ENCODE peak calls at places on chromosomes 16 and 17, in four cellular contexts. P is body of pancreas, N is Peyer's patch, O is adrenal gland. D is an unnamed sample.

GRCh38 chr16:86512301-86512859 is 2.1 kb downstream of the FOXF1 start:
- DNase-seq in P (no peak), N (no peak), O (no peak), D (no peak)

GRCh38 chr17:6930754-6931153 is 65.1 kb upstream of the ALOX12 start:
- DNase-seq in P (no peak), N (no peak), O (no peak), D (no peak)

GRCh38 chr16:29962344-29962994 is 590 bp downstream of the TMEM219 start:
- DNase-seq in P (no peak), N (no peak), O (no peak), D (no peak)

GRCh38 chr16:52553322-52553721 is 6.4 kb upstream of the TOX3 start:
- DNase-seq in P (no peak), N (no peak), O (no peak), D (no peak)

GRCh38 chr17:954431-955164 is 25.0 kb downstream of the NXN start:
- DNase-seq in P (no peak), N (no peak), O (no peak), D (no peak)

GRCh38 chr17:37043201-37043600 is 94.4 kb downstream of the AATF start:
- DNase-seq in P (no peak), N (no peak), O (no peak), D (no peak)

GRCh38 chr16:12287796-12288536 is 311.4 kb downstream of the SNX29 start:
- DNase-seq in P (no peak), N (no peak), O (no peak), D (no peak)

GRCh38 chr16:24309222-24309905 is 53.2 kb downstream of the CACNG3 start:
- DNase-seq in P (peak), N (no peak), O (peak), D (no peak)

GRCh38 chr17:43171761-43172487 is 910 bp downstream of the NBR1 start:
- DNase-seq in P (peak), N (peak), O (peak), D (no peak)

GRCh38 chr16:66135376-66135775 is 231.1 kb upstream of the CDH5 start:
- DNase-seq in P (peak), N (peak), O (peak), D (no peak)

GRCh38 chr17:42421479-42422332 is 1.4 kb downstream of the CAVIN1 start:
- DNase-seq in P (no peak), N (peak), O (peak), D (peak)

GRCh38 chr16:86777098-86777946 is 199.0 kb downstream of the FOXL1 start:
- DNase-seq in P (no peak), N (peak), O (no peak), D (no peak)

GRCh38 chr16:51408357-51408756 is 257.3 kb upstream of the SALL1 start:
- DNase-seq in P (peak), N (no peak), O (no peak), D (no peak)

GRCh38 chr16:19138601-19139000 is 24.8 kb downstream of the ITPRIPL2 start:
- DNase-seq in P (peak), N (peak), O (peak), D (no peak)

GRCh38 chr16:1206326-1206725 is 18.7 kb downstream of the TPSG1 start:
- DNase-seq in P (no peak), N (no peak), O (no peak), D (no peak)

GRCh38 chr17:43528988-43529814 is 16.9 kb downstream of the ETV4 start:
- DNase-seq in P (no peak), N (no peak), O (no peak), D (peak)

GRCh38 chr17:27460196-27460725 is 4.0 kb downstream of the KSR1 start:
- DNase-seq in P (peak), N (no peak), O (peak), D (no peak)

GRCh38 chr17:16486373-16487250 is 5.4 kb downstream of the LRRC75A start:
- DNase-seq in P (peak), N (peak), O (peak), D (no peak)

GRCh38 chr17:4896332-4897197 is 2.8 kb upstream of the C17orf107 start:
- DNase-seq in P (no peak), N (no peak), O (no peak), D (no peak)

GRCh38 chr16:53872248-53873221 is 168.6 kb downstream of the FTO start:
- DNase-seq in P (no peak), N (no peak), O (no peak), D (no peak)

GRCh38 chr16:66120656-66121055 is 245.8 kb upstream of the CDH5 start:
- DNase-seq in P (no peak), N (no peak), O (no peak), D (no peak)

GRCh38 chr17:76353599-76354316 is at the start of gene PRPSAP1:
- DNase-seq in P (peak), N (peak), O (peak), D (peak)

GRCh38 chr17:28704219-28704858 is 7.3 kb downstream of the PROCA1 start:
- DNase-seq in P (no peak), N (no peak), O (no peak), D (no peak)

GRCh38 chr16:85955566-85955965 is 56.6 kb downstream of the IRF8 start:
- DNase-seq in P (no peak), N (no peak), O (no peak), D (no peak)

GRCh38 chr17:62673614-62674362 is 46.3 kb downstream of the MRC2 start:
- DNase-seq in P (no peak), N (no peak), O (no peak), D (peak)

GRCh38 chr17:78940708-78941107 is 15.5 kb upstream of the TIMP2 start:
- DNase-seq in P (no peak), N (no peak), O (no peak), D (no peak)

GRCh38 chr17:80852476-80853015 is 139.1 kb upstream of the CHMP6 start:
- DNase-seq in P (no peak), N (no peak), O (no peak), D (peak)

GRCh38 chr17:77323413-77324171 is 182.8 kb downstream of the SEC14L1 start:
- DNase-seq in P (no peak), N (peak), O (peak), D (peak)

GRCh38 chr17:58529275-58529674 is 14.8 kb upstream of the MTMR4 start:
- DNase-seq in P (no peak), N (no peak), O (peak), D (no peak)

GRCh38 chr16:83727751-83728352 is 79.9 kb upstream of the HSBP1 start:
- DNase-seq in P (no peak), N (no peak), O (no peak), D (no peak)

GRCh38 chr16:22122239-22122638 is 29.9 kb downstream of the VWA3A start:
- DNase-seq in P (no peak), N (no peak), O (no peak), D (no peak)

GRCh38 chr17:73324711-73325526 is 13.1 kb upstream of the CDC42EP4 start:
- DNase-seq in P (no peak), N (no peak), O (no peak), D (no peak)

GRCh38 chr17:42111901-42112551 is 488 bp downstream of the DHX58 start:
- DNase-seq in P (peak), N (peak), O (peak), D (peak)

GRCh38 chr16:19118938-19119431 is 5.2 kb downstream of the ITPRIPL2 start:
- DNase-seq in P (no peak), N (peak), O (peak), D (no peak)

GRCh38 chr17:31548709-31549108 is 157.2 kb downstream of the RAB11FIP4 start:
- DNase-seq in P (no peak), N (no peak), O (no peak), D (peak)

GRCh38 chr17:69597898-69598692 is 183.6 kb downstream of the MAP2K6 start:
- DNase-seq in P (no peak), N (no peak), O (no peak), D (no peak)

GRCh38 chr17:74904687-74905409 is 11.4 kb upstream of the FADS6 start:
- DNase-seq in P (no peak), N (no peak), O (no peak), D (no peak)

GRCh38 chr17:10683853-10684252 is 13.5 kb downstream of the SCO1 start:
- DNase-seq in P (no peak), N (no peak), O (no peak), D (no peak)

DNA sequence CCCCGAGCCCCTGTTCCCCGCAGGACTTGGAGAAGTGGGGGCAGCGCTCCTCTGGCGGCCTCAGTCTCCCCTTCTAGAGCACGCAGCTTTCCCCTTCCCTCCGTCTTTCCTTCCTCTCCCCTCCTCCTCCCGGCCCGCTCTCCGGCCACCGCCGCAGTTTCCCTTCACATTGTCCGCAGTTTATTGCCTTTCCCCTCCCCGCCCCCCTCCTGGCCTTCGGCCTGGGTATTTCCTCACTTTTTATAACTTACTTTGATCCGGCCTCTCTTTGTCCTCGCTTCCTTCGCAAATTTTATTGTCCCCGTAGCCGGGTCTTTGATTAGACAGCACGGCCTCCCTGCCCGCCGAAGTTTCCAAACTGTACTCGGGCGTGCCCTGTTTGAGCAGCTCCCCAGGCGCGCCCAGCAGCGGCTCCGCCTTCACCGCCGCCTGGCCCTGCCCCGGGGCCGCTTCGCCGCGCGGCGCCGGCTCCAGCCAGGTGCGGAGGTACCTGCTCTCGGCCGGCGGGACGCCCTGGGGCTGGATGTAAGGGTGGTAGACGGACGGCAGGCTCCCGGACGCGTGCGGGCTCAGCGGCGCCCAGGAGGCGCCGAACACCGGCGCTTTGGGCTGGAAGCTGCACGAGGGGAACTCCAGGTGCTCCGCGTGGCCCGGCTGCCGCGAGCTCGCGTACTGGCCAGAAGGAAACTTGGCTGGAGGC is 506 bp downstream of the HOXB9 start:
- DNase-seq in P (peak), N (peak), O (no peak), D (no peak)
- TF ChIP-seq POLR2A in P (no peak), N (peak), O (no peak), D (no peak)

DNA sequence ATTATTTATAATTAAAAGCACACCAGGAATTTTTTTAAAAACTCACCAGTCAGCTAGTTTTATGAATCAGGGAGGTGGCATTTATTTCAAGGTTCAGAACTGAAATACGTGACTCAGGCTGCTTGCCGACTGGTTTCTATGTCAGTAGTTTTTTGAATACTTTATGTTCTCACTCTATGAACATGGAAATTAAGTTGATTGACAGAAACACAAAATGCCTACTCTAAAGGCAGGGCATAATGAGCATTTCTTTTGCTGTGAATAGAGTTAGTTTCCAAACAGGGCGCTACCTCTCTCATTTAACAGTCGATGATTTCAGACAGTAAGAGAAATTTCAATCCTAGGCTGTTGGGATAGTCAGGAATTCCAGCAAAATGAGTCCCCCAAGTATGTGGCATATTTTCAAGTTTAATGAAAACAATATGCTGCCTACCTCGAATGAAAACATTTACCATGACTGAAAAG is 6.7 kb downstream of the HS3ST3B1 start:
- DNase-seq in P (no peak), N (no peak), O (no peak), D (no peak)
- TF ChIP-seq POLR2A in P (no peak), N (no peak), O (no peak), D (no peak)

GRCh38 chr17:83183150-83183820 is 103.9 kb downstream of the METRNL start:
- DNase-seq in P (peak), N (peak), O (peak), D (no peak)
- TF ChIP-seq POLR2A in P (no peak), N (no peak), O (no peak), D (no peak)

DNA sequence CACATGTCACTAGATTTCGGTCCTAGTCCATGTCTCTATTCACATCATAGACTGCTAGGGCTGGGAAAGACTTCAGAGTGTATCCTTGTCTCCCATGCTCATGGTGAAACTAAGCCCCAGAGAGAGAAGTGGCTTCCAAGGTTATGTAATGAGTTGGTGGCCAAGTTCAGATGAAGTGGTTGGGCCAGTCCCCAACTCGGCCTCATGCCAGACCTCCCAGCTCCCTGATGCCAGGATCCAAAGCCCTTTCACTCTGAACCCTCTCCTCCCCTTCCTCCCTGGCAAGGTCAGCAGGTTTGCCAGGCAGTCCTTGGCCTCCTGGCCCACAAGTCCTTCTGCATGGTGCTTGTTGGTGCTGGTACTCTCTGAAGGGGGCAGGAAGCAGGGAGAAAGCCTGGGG is 189.7 kb downstream of the AXIN2 start:
- DNase-seq in P (peak), N (no peak), O (no peak), D (peak)
- TF ChIP-seq POLR2A in P (no peak), N (no peak), O (no peak), D (no peak)

GRCh38 chr17:45016823-45017222 is 34.6 kb downstream of the DCAKD start:
- DNase-seq in P (peak), N (no peak), O (peak), D (no peak)

GRCh38 chr17:45016237-45016636 is 35.2 kb downstream of the DCAKD start:
- DNase-seq in P (no peak), N (no peak), O (no peak), D (no peak)

GRCh38 chr17:45019177-45019711 is 32.2 kb downstream of the DCAKD start:
- DNase-seq in P (peak), N (peak), O (peak), D (peak)

GRCh38 chr17:45020354-45021138 is 30.9 kb downstream of the DCAKD start:
- DNase-seq in P (peak), N (peak), O (no peak), D (no peak)

GRCh38 chr17:45018514-45019176 is 32.8 kb downstream of the DCAKD start:
- DNase-seq in P (peak), N (peak), O (peak), D (no peak)
- TF ChIP-seq POLR2A in P (no peak), N (no peak), O (no peak), D (no peak)

DNA sequence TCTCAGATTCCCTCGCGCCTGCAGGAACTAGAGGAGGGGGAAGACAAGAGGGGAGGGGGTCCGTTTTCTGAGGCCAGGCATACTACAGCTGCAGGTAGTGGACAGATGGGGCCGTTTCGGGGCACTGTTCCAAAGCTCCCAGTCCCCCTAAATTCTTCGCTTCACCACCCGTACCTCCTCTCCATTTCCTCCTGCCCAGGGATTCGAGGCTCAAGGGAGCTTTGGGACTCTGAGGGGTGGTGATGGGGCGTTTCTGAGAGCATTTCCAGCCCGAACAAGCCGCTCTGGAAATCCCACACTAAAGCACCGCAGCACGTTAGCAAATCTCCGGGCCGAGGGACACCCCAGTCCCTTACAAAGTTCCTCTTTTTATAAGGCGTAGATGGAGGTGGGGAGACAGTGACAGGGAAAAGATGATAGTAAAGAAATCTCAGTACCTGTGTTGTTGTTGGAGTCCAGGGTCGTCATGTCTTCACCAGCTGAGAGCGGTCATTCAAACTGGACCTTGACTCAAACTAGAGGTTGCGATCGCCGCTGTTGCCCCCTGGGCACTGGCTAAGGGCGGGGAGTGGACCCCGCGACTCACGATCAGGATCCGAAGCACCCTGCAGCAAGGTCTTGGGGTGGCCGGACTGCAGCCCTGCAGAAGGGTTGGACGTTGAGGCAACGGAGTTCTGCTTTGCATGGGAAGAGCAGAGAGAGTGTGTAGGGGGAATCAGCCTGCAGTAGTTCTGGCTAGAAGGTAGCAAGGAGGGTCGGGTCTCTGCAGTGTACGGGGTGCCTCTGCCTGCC is 566 bp downstream of the NR1D1 start:
- DNase-seq in P (no peak), N (no peak), O (no peak), D (peak)
- TF ChIP-seq POLR2A in P (no peak), N (no peak), O (no peak), D (no peak)

GRCh38 chr17:49494399-49494798 is 694 bp upstream of the NGFR start:
- DNase-seq in P (no peak), N (no peak), O (no peak), D (no peak)

GRCh38 chr17:49495842-49496182 is 719 bp downstream of the NGFR start:
- DNase-seq in P (no peak), N (no peak), O (no peak), D (no peak)

GRCh38 chr17:49496866-49497146 is 1.7 kb downstream of the NGFR start:
- DNase-seq in P (no peak), N (no peak), O (no peak), D (no peak)

GRCh38 chr17:49496183-49496865 is 1.2 kb downstream of the NGFR start:
- DNase-seq in P (peak), N (peak), O (peak), D (peak)

GRCh38 chr17:49494937-49495841 is at the start of gene NGFR:
- DNase-seq in P (peak), N (peak), O (no peak), D (peak)
- TF ChIP-seq POLR2A in P (peak), N (no peak), O (peak), D (no peak)

GRCh38 chr17:61662771-61663170 is 71.8 kb upstream of the NACA2 start:
- DNase-seq in P (no peak), N (no peak), O (no peak), D (no peak)
- TF ChIP-seq POLR2A in P (no peak), N (no peak), O (no peak), D (no peak)

GRCh38 chr17:19537116-19537515 is 3.5 kb downstream of the SLC47A1 start:
- DNase-seq in P (no peak), N (no peak), O (no peak), D (no peak)

GRCh38 chr17:19531780-19532501 is 1.7 kb upstream of the SLC47A1 start:
- DNase-seq in P (no peak), N (no peak), O (no peak), D (no peak)

GRCh38 chr17:19533036-19533717 is 477 bp upstream of the SLC47A1 start:
- DNase-seq in P (no peak), N (no peak), O (no peak), D (no peak)

GRCh38 chr17:19534562-19535149 is 1.0 kb downstream of the SLC47A1 start:
- DNase-seq in P (no peak), N (no peak), O (no peak), D (no peak)

GRCh38 chr17:19533718-19534561 is at the start of gene SLC47A1:
- DNase-seq in P (peak), N (no peak), O (no peak), D (peak)
- TF ChIP-seq POLR2A in P (no peak), N (no peak), O (peak), D (no peak)

GRCh38 chr16:90077240-90077756 is at the start of gene PRDM7:
- DNase-seq in P (peak), N (peak), O (peak), D (peak)
- TF ChIP-seq POLR2A in P (peak), N (no peak), O (no peak), D (no peak)

D was measured in spleen.